ENCODE peak calls at places on chromosomes 13 and 19, in ten cellular contexts. One of them, this sample, is unnamed.
A peak's percentile ranks its signal among the peaks of the same experiment; 100 is the strongest.

GRCh38 chr19:19120308-19121156 is 17.7 kb downstream of the TMEM161A start:
- DNase-seq in left lobe of liver: no peak
- DNase-seq in MV-4-11: peak; percentile 43
- DNase-seq in aorta: peak; percentile 79
- DNase-seq in A172: no peak
- DNase-seq in fibroblast of mammary gland: peak; percentile 71
- DNase-seq in stimulated activated CD4-positive, alpha-beta T cell treated with anti-CD3 and anti-CD28 coated beads, Interleukin-1b, Interleukin-23, amount 100 ng/mL, for 24 hours: no peak
- DNase-seq in effector memory CD4-positive, alpha-beta T cell: no peak
- DNase-seq in adipocyte: no peak
- DNase-seq in uterus: peak; percentile 90
- DNase-seq in this sample: no peak

GRCh38 chr13:45224181-45224580 is 23.3 kb upstream of the KCTD4 start:
- DNase-seq in left lobe of liver: no peak
- DNase-seq in MV-4-11: no peak
- DNase-seq in aorta: no peak
- DNase-seq in A172: peak; percentile 63
- DNase-seq in fibroblast of mammary gland: peak; percentile 55
- DNase-seq in stimulated activated CD4-positive, alpha-beta T cell treated with anti-CD3 and anti-CD28 coated beads, Interleukin-1b, Interleukin-23, amount 100 ng/mL, for 24 hours: no peak
- DNase-seq in effector memory CD4-positive, alpha-beta T cell: no peak
- DNase-seq in adipocyte: no peak
- DNase-seq in uterus: no peak
- DNase-seq in this sample: no peak

GRCh38 chr13:48873598-48873997 is 102.1 kb upstream of the FNDC3A start:
- DNase-seq in left lobe of liver: no peak
- DNase-seq in MV-4-11: no peak
- DNase-seq in aorta: no peak
- DNase-seq in A172: no peak
- DNase-seq in fibroblast of mammary gland: peak; percentile 61
- DNase-seq in stimulated activated CD4-positive, alpha-beta T cell treated with anti-CD3 and anti-CD28 coated beads, Interleukin-1b, Interleukin-23, amount 100 ng/mL, for 24 hours: no peak
- DNase-seq in effector memory CD4-positive, alpha-beta T cell: no peak
- DNase-seq in adipocyte: peak; percentile 56
- DNase-seq in uterus: no peak
- DNase-seq in this sample: no peak

GRCh38 chr19:50772408-50773311 is 2.4 kb downstream of the GPR32 start:
- DNase-seq in left lobe of liver: no peak
- DNase-seq in MV-4-11: peak; percentile 55
- DNase-seq in aorta: no peak
- DNase-seq in A172: peak; percentile 35
- DNase-seq in fibroblast of mammary gland: peak; percentile 39
- DNase-seq in stimulated activated CD4-positive, alpha-beta T cell treated with anti-CD3 and anti-CD28 coated beads, Interleukin-1b, Interleukin-23, amount 100 ng/mL, for 24 hours: no peak
- DNase-seq in effector memory CD4-positive, alpha-beta T cell: no peak
- DNase-seq in adipocyte: peak; percentile 22
- DNase-seq in uterus: no peak
- DNase-seq in this sample: no peak

GRCh38 chr13:21884965-21885567 is 214.2 kb downstream of the FGF9 start:
- DNase-seq in left lobe of liver: no peak
- DNase-seq in MV-4-11: no peak
- DNase-seq in aorta: no peak
- DNase-seq in A172: no peak
- DNase-seq in fibroblast of mammary gland: no peak
- DNase-seq in stimulated activated CD4-positive, alpha-beta T cell treated with anti-CD3 and anti-CD28 coated beads, Interleukin-1b, Interleukin-23, amount 100 ng/mL, for 24 hours: no peak
- DNase-seq in effector memory CD4-positive, alpha-beta T cell: no peak
- DNase-seq in adipocyte: no peak
- DNase-seq in uterus: no peak
- DNase-seq in this sample: no peak

GRCh38 chr19:55712804-55713631 is 25.2 kb downstream of the NLRP9 start:
- DNase-seq in left lobe of liver: no peak
- DNase-seq in MV-4-11: no peak
- DNase-seq in aorta: no peak
- DNase-seq in A172: no peak
- DNase-seq in fibroblast of mammary gland: no peak
- DNase-seq in stimulated activated CD4-positive, alpha-beta T cell treated with anti-CD3 and anti-CD28 coated beads, Interleukin-1b, Interleukin-23, amount 100 ng/mL, for 24 hours: no peak
- DNase-seq in effector memory CD4-positive, alpha-beta T cell: no peak
- DNase-seq in adipocyte: no peak
- DNase-seq in uterus: no peak
- DNase-seq in this sample: no peak

GRCh38 chr13:48009298-48009697 is 8.2 kb upstream of the SUCLA2 start:
- DNase-seq in left lobe of liver: no peak
- DNase-seq in MV-4-11: peak; percentile 85
- DNase-seq in aorta: no peak
- DNase-seq in A172: peak; percentile 21
- DNase-seq in fibroblast of mammary gland: peak; percentile 79
- DNase-seq in stimulated activated CD4-positive, alpha-beta T cell treated with anti-CD3 and anti-CD28 coated beads, Interleukin-1b, Interleukin-23, amount 100 ng/mL, for 24 hours: no peak
- DNase-seq in effector memory CD4-positive, alpha-beta T cell: no peak
- DNase-seq in adipocyte: peak; percentile 89
- DNase-seq in uterus: no peak
- DNase-seq in this sample: no peak

GRCh38 chr19:45558399-45558878 is 26.2 kb downstream of the OPA3 start:
- DNase-seq in left lobe of liver: no peak
- DNase-seq in MV-4-11: peak; percentile 44
- DNase-seq in aorta: peak; percentile 58
- DNase-seq in A172: no peak
- DNase-seq in fibroblast of mammary gland: peak; percentile 36
- DNase-seq in stimulated activated CD4-positive, alpha-beta T cell treated with anti-CD3 and anti-CD28 coated beads, Interleukin-1b, Interleukin-23, amount 100 ng/mL, for 24 hours: peak; percentile 25
- DNase-seq in effector memory CD4-positive, alpha-beta T cell: peak; percentile 49
- DNase-seq in adipocyte: peak; percentile 57
- DNase-seq in uterus: no peak
- DNase-seq in this sample: peak; percentile 64

GRCh38 chr19:43784981-43785808 is 4.4 kb upstream of the KCNN4 start:
- DNase-seq in left lobe of liver: no peak
- DNase-seq in MV-4-11: peak; percentile 86
- DNase-seq in aorta: peak; percentile 70
- DNase-seq in A172: peak; percentile 89
- DNase-seq in fibroblast of mammary gland: peak; percentile 81
- DNase-seq in stimulated activated CD4-positive, alpha-beta T cell treated with anti-CD3 and anti-CD28 coated beads, Interleukin-1b, Interleukin-23, amount 100 ng/mL, for 24 hours: no peak
- DNase-seq in effector memory CD4-positive, alpha-beta T cell: peak; percentile 49
- DNase-seq in adipocyte: peak; percentile 90
- DNase-seq in uterus: peak; percentile 32
- DNase-seq in this sample: no peak

GRCh38 chr19:19027228-19027627 is 6.1 kb downstream of the SUGP2 start:
- DNase-seq in left lobe of liver: no peak
- DNase-seq in MV-4-11: no peak
- DNase-seq in aorta: no peak
- DNase-seq in A172: no peak
- DNase-seq in fibroblast of mammary gland: no peak
- DNase-seq in stimulated activated CD4-positive, alpha-beta T cell treated with anti-CD3 and anti-CD28 coated beads, Interleukin-1b, Interleukin-23, amount 100 ng/mL, for 24 hours: no peak
- DNase-seq in effector memory CD4-positive, alpha-beta T cell: no peak
- DNase-seq in adipocyte: no peak
- DNase-seq in uterus: no peak
- DNase-seq in this sample: no peak

This sample was measured in D721Med.